ENCODE peak calls at places on chromosomes 12 and 14, in nine cellular contexts. A is transverse colon, Z is A549, V is esophagus squamous epithelium, D is Peyer's patch, G is sigmoid colon, H is testis, L is uterus, S is IMR-90. P is an unnamed sample.

GRCh38 chr14:65080954-65081747 is 21.2 kb downstream of the MAX start:
- DNase-seq in A (peak), Z (no peak), V (no peak), D (no peak), G (no peak), H (no peak), L (no peak), S (peak), P (no peak)

GRCh38 chr14:77730976-77731497 is 23.1 kb downstream of the SLIRP start:
- DNase-seq in A (no peak), Z (no peak), V (no peak), D (no peak), G (no peak), H (no peak), L (no peak), S (peak), P (no peak)

GRCh38 chr12:753401-754237 is 1.2 kb downstream of the WNK1 start:
- DNase-seq in A (peak), Z (peak), V (no peak), D (peak), G (peak), H (peak), L (peak), S (no peak), P (peak)

GRCh38 chr12:100447405-100447804 is 26.3 kb upstream of the NR1H4 start:
- DNase-seq in A (no peak), Z (no peak), V (no peak), D (no peak), G (no peak), H (no peak), L (no peak), S (no peak), P (no peak)

GRCh38 chr14:73764881-73765280 is 50.7 kb upstream of the PNMA1 start:
- DNase-seq in A (peak), Z (no peak), V (no peak), D (peak), G (peak), H (no peak), L (no peak), S (no peak), P (peak)

GRCh38 chr14:57512221-57512620 is 18.6 kb upstream of the CCDC198 start:
- DNase-seq in A (no peak), Z (no peak), V (no peak), D (no peak), G (no peak), H (no peak), L (no peak), S (no peak), P (no peak)

GRCh38 chr14:64232095-64232830 is 61.9 kb downstream of the ESR2 start:
- DNase-seq in A (no peak), Z (no peak), V (no peak), D (no peak), G (no peak), H (no peak), L (no peak), S (peak), P (no peak)

GRCh38 chr14:21024668-21025373 is at the start of gene NDRG2:
- DNase-seq in A (peak), Z (peak), V (no peak), D (peak), G (peak), H (peak), L (peak), S (no peak), P (peak)

GRCh38 chr14:106605548-106606448 is 1079.4 kb downstream of the TMEM121 start:
- DNase-seq in A (peak), Z (peak), V (peak), D (peak), G (no peak), H (peak), L (no peak), S (no peak), P (peak)

GRCh38 chr12:31387011-31387410 is 61.1 kb upstream of the SINHCAF start:
- DNase-seq in A (no peak), Z (no peak), V (no peak), D (no peak), G (no peak), H (no peak), L (no peak), S (no peak), P (no peak)
- H3K27ac ChIP-seq in A (no peak), Z (no peak), V (no peak), D (no peak), G (no peak), H (no peak), L (no peak), S (no peak), P (no peak)

GRCh38 chr12:125185311-125185739 is 120.1 kb downstream of the AACS start:
- DNase-seq in A (no peak), Z (no peak), V (no peak), D (no peak), G (no peak), H (peak), L (no peak), S (no peak), P (no peak)

GRCh38 chr12:125184213-125184952 is 119.1 kb downstream of the AACS start:
- DNase-seq in A (no peak), Z (no peak), V (no peak), D (no peak), G (no peak), H (no peak), L (no peak), S (no peak), P (no peak)

GRCh38 chr12:125186471-125187147 is 121.4 kb downstream of the AACS start:
- DNase-seq in A (no peak), Z (no peak), V (no peak), D (no peak), G (no peak), H (no peak), L (no peak), S (no peak), P (no peak)

GRCh38 chr12:125187148-125187733 is 122.0 kb downstream of the AACS start:
- DNase-seq in A (no peak), Z (no peak), V (no peak), D (no peak), G (no peak), H (no peak), L (no peak), S (no peak), P (peak)

DNA sequence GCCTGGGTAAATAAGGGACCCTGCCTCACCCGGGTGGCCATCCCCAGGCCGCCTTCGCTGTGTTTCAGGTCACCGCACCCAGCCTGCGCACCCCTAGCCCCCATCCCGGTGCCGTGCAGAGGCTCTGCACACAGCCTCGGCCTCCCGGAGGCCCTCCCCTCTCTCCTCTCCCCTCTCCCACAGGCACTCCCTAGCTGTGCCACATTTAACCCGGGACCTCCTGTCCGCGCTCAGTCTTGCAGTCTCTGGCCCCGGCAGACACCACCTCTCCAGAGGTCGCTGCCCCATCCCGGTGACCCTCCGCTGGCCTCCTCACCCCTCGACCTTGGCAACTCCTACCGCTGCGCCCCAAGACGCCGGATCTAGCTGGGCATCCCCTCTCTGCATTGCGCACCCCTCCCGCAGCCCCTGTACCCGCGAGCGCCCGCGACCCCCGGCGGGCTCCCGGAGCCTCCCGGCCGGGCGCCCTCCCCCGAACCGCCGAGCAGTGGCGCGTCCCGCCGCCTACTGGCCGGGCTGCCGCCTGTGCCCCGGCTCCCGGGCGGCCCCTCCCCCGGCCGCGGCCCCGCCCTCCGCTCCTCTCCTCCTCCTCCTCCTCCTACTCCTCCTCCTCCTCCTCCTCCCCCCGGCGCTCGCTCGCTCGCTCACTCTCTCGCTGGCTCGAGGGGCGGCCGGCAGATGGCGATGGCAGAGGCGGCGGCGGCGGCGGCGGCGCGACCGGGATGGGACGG is 120.7 kb downstream of the AACS start:
- DNase-seq in A (peak), Z (peak), V (no peak), D (peak), G (peak), H (peak), L (no peak), S (peak), P (peak)
- TF ChIP-seq POLR2A in A (no peak), Z (no peak), V (no peak), D (no peak), G (no peak), H (no peak), L (peak), S (no peak), P (no peak)

DNA sequence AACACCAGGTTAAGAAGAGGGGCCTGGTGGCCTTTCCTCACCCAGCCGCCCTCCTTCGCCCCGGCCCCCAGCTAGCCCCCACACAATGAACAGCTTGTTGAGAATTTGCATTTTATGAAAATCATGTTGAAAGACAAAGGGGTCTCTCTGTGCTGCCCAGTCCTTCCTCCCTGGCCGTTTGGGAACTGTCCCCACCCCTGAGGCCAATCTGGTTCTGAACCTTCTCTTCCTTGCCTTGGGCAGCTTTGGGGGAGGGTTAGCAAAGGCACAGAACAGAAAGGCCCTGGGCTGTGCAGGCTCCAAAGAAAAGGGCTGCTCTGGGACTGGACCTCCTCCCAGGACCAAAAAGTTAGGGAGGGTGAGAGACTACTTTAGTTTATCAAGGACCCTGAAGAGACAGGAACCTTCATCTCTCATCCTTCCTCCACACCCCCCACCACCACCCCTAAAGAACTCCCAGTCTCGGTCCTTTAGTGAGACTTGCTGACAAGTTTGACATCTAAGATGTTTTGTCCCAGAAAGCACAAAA is 1.3 kb downstream of the TAMALIN start:
- DNase-seq in A (no peak), Z (no peak), V (no peak), D (no peak), G (no peak), H (no peak), L (no peak), S (no peak), P (no peak)
- H3K27ac ChIP-seq in A (peak), Z (no peak), V (peak), D (peak), G (peak), H (peak), L (peak), S (no peak), P (peak)

GRCh38 chr14:54565236-54566151 is 1.4 kb upstream of the SAMD4A start:
- DNase-seq in A (peak), Z (peak), V (peak), D (peak), G (peak), H (peak), L (peak), S (peak), P (peak)
- TF ChIP-seq POLR2A in A (peak), Z (peak), V (no peak), D (peak), G (peak), H (no peak), L (peak), S (peak), P (peak)

DNA sequence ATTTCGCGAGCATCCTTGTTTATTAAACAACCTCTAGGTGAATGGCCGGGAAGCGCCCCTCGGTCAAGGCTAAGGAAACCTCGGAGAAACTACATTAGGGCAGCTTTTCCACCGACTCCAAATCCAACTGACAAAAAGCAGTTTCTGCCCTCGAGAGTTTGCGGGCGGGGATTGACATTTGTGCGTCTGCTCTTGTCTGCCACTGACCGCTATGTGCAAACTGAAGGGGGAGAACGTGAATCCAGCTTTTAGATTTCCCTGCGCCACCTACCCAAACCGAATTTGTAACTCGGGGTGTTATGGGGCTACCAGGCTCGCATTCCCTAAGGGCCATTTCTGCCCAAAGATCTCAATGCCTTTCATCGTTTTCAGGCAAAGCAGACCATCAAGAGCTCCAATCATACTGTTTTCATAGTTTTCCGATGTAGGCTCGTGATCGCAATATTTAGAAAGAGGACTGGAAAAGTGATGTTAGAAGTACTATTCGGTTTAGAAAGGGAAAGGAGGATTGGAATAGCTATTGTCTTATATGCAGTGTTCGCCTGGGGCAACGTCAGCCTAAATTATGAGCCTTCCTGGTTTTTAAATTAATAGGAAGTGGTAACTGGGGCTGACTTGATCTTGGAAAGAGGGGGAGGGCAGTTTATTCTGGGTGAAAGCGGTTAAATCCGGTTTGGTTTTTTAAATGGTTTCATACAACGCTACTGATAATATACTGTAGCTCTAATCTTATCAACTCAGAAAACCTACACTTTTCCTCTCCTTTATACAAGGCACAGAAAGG is 45.4 kb downstream of the BCAT1 start:
- DNase-seq in A (no peak), Z (no peak), V (no peak), D (no peak), G (no peak), H (no peak), L (no peak), S (no peak), P (no peak)
- H3K27ac ChIP-seq in A (peak), Z (no peak), V (no peak), D (no peak), G (peak), H (no peak), L (peak), S (peak), P (peak)